ENCODE peak calls at places on chromosomes 12 and 14, in nine cellular contexts. F, D, N, U, X, H, Y, K and W are unnamed samples.

GRCh38 chr14:105313381-105314286 is 914 bp upstream of the PACS2 start:
- DNase-seq in K (peak), H (peak), U (peak), X (peak), Y (no peak), N (no peak), F (no peak), D (no peak), W (peak)

GRCh38 chr12:22255097-22255496 is 79.4 kb downstream of the ST8SIA1 start:
- DNase-seq in X (no peak), H (no peak), N (no peak), Y (peak), D (no peak), K (no peak), F (peak), U (no peak), W (no peak)

GRCh38 chr12:2633176-2633824 is 161.5 kb upstream of the FKBP4 start:
- DNase-seq in U (peak), K (no peak), H (no peak), N (no peak), Y (no peak), X (no peak), F (no peak), D (no peak), W (no peak)

GRCh38 chr12:109893250-109893995 is 6.7 kb upstream of the TCHP start:
- DNase-seq in U (no peak), H (no peak), K (no peak), X (no peak), F (no peak), N (no peak), Y (no peak), D (no peak), W (no peak)

GRCh38 chr12:8773456-8773855 is 49.0 kb upstream of the A2ML1 start:
- DNase-seq in K (no peak), D (no peak), N (no peak), Y (no peak), X (no peak), U (no peak), F (no peak), H (no peak), W (no peak)

GRCh38 chr14:72401632-72402428 is 469.6 kb downstream of the RGS6 start:
- DNase-seq in Y (peak), U (no peak), K (no peak), D (peak), X (no peak), H (no peak), N (no peak), F (no peak), W (no peak)

GRCh38 chr14:23146423-23146910 is 27.4 kb upstream of the CEBPE start:
- DNase-seq in D (no peak), K (no peak), X (no peak), F (no peak), U (no peak), N (no peak), H (no peak), Y (no peak), W (no peak)

GRCh38 chr12:16542586-16542985 is 63.4 kb downstream of the LMO3 start:
- DNase-seq in H (no peak), X (no peak), F (no peak), U (no peak), K (no peak), N (no peak), Y (no peak), D (no peak), W (no peak)

GRCh38 chr12:105580841-105581352 is 250.4 kb downstream of the C12orf75 start:
- DNase-seq in X (no peak), U (no peak), Y (no peak), H (no peak), D (no peak), K (no peak), F (no peak), N (peak), W (peak)

GRCh38 chr14:60356921-60357550 is 108.0 kb downstream of the PPM1A start:
- DNase-seq in U (no peak), K (no peak), Y (no peak), D (no peak), H (no peak), N (no peak), X (no peak), F (no peak), W (no peak)

GRCh38 chr12:6635856-6636521 is at the start of gene LPAR5:
- DNase-seq in U (no peak), N (no peak), X (no peak), F (peak), K (peak), D (peak), Y (peak), H (peak), W (peak)

GRCh38 chr14:80446356-80446755 is 235.1 kb upstream of the DIO2 start:
- DNase-seq in F (peak), D (no peak), Y (peak), K (no peak), U (no peak), X (no peak), N (no peak), H (no peak), W (no peak)

GRCh38 chr14:64763801-64764511 is 59.7 kb downstream of the PLEKHG3 start:
- DNase-seq in F (peak), D (no peak), H (peak), Y (peak), N (no peak), U (peak), X (peak), K (no peak), W (no peak)

GRCh38 chr14:68638817-68639517 is 153.9 kb downstream of the ZFP36L1 start:
- DNase-seq in U (peak), F (no peak), X (no peak), Y (no peak), K (no peak), D (no peak), H (no peak), N (no peak), W (peak)

GRCh38 chr12:56487448-56488040 is 417 bp downstream of the GLS2 start:
- DNase-seq in N (no peak), F (no peak), D (peak), Y (peak), X (peak), U (peak), K (peak), H (peak), W (peak)

GRCh38 chr14:69101331-69101826 is 51.5 kb downstream of the DCAF5 start:
- DNase-seq in N (no peak), F (peak), H (no peak), Y (peak), X (no peak), K (no peak), U (no peak), D (no peak), W (peak)

GRCh38 chr12:7433276-7433822 is 10.6 kb downstream of the CD163L1 start:
- DNase-seq in D (no peak), H (no peak), X (no peak), Y (peak), K (no peak), U (no peak), F (peak), N (no peak), W (no peak)

GRCh38 chr14:89578048-89578619 is 161.1 kb upstream of the FOXN3 start:
- DNase-seq in H (no peak), X (no peak), F (peak), Y (peak), U (no peak), K (no peak), D (no peak), N (no peak), W (no peak)

GRCh38 chr12:39892146-39892545 is 213.7 kb downstream of the SLC2A13 start:
- DNase-seq in U (no peak), N (no peak), Y (no peak), X (no peak), F (no peak), K (no peak), H (no peak), D (no peak), W (no peak)

GRCh38 chr12:110281549-110282342 is 699 bp downstream of the ATP2A2 start:
- DNase-seq in X (peak), Y (peak), F (no peak), K (peak), D (peak), H (peak), U (peak), N (peak), W (peak)

GRCh38 chr12:4780624-4781023 is 60.4 kb downstream of the GALNT8 start:
- DNase-seq in X (no peak), K (no peak), F (no peak), Y (no peak), U (no peak), D (no peak), N (no peak), H (no peak), W (no peak)

GRCh38 chr12:111056618-111057521 is 136.5 kb upstream of the MYL2 start:
- DNase-seq in U (peak), F (no peak), D (peak), N (no peak), K (no peak), Y (no peak), X (no peak), H (no peak), W (no peak)

GRCh38 chr14:36667679-36668078 is 6.0 kb downstream of the PAX9 start:
- DNase-seq in Y (no peak), H (no peak), N (no peak), U (no peak), F (no peak), K (no peak), X (no peak), D (no peak), W (no peak)

GRCh38 chr14:38012056-38012455 is 195.6 kb upstream of the SSTR1 start:
- DNase-seq in Y (no peak), X (no peak), K (no peak), N (no peak), U (no peak), F (no peak), H (no peak), D (no peak), W (no peak)

GRCh38 chr14:77208979-77209318 is 27.4 kb downstream of the TMEM63C start:
- DNase-seq in F (no peak), Y (no peak), K (no peak), N (no peak), H (no peak), U (no peak), X (no peak), D (no peak), W (no peak)

GRCh38 chr12:99111600-99111999 is 466.5 kb downstream of the APAF1 start:
- DNase-seq in Y (no peak), N (no peak), X (peak), D (no peak), F (no peak), U (no peak), H (no peak), K (no peak), W (no peak)

GRCh38 chr12:21773799-21774198 is 707 bp downstream of the KCNJ8 start:
- DNase-seq in N (no peak), X (no peak), D (no peak), Y (no peak), F (no peak), H (no peak), U (no peak), K (no peak), W (no peak)

GRCh38 chr14:89870335-89870734 is 84.2 kb downstream of the EFCAB11 start:
- DNase-seq in U (no peak), N (no peak), K (no peak), D (no peak), H (no peak), X (no peak), F (peak), Y (peak), W (no peak)

GRCh38 chr14:37091651-37092050 is 80.8 kb downstream of the SLC25A21 start:
- DNase-seq in X (no peak), Y (peak), N (no peak), D (no peak), U (no peak), K (no peak), H (no peak), F (peak), W (no peak)

GRCh38 chr12:16299403-16299802 is 21.9 kb upstream of the SLC15A5 start:
- DNase-seq in H (no peak), F (peak), K (no peak), U (no peak), X (no peak), N (no peak), Y (peak), D (no peak), W (peak)

GRCh38 chr14:29215853-29216252 is 449.3 kb downstream of the FOXG1 start:
- DNase-seq in H (no peak), X (no peak), U (no peak), D (no peak), Y (peak), F (peak), K (no peak), N (no peak), W (no peak)

GRCh38 chr14:37147310-37147875 is 25.0 kb downstream of the SLC25A21 start:
- DNase-seq in D (no peak), F (peak), Y (peak), X (no peak), N (no peak), U (no peak), K (no peak), H (no peak), W (no peak)

GRCh38 chr14:74148705-74149104 is 63.9 kb downstream of the LIN52 start:
- DNase-seq in N (no peak), D (no peak), K (no peak), H (no peak), X (no peak), Y (no peak), F (no peak), U (no peak), W (no peak)

GRCh38 chr12:46384451-46385301 is 12.1 kb upstream of the SLC38A2 start:
- DNase-seq in F (no peak), X (no peak), D (no peak), H (no peak), U (no peak), Y (peak), N (no peak), K (no peak), W (no peak)

GRCh38 chr14:61488417-61488816 is 167.0 kb downstream of the PRKCH start:
- DNase-seq in Y (no peak), K (no peak), X (no peak), U (no peak), N (no peak), D (no peak), H (no peak), F (no peak), W (no peak)

GRCh38 chr14:61491224-61491623 is 169.8 kb downstream of the PRKCH start:
- DNase-seq in Y (no peak), F (no peak), K (peak), N (no peak), H (no peak), U (no peak), X (no peak), D (no peak), W (no peak)

GRCh38 chr14:61489002-61489401 is 167.6 kb downstream of the PRKCH start:
- DNase-seq in F (no peak), Y (no peak), U (no peak), D (no peak), H (no peak), X (no peak), N (no peak), K (no peak), W (no peak)

GRCh38 chr14:61489932-61490331 is 168.6 kb downstream of the PRKCH start:
- DNase-seq in K (no peak), F (no peak), H (peak), X (no peak), N (peak), U (no peak), Y (peak), D (no peak), W (no peak)

DNA sequence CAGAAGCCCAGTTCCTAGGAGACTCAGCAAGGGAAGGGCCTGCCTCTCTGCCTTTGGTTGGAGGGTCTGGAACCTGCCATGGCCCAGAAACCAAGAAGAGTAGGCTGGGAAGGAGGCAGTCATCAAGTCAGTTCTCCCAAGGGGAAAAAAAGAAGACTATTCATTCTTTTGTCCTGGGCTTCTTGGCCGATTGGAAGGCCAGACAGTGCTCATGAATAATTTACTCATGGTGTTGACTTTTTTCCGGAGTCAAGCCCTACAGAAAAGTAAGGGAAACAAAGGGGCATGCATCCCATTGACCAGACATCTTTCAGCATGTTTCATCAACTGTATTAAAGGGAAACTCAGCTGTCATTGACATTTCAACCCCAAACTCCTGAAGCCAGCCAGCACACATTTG is 168.1 kb downstream of the PRKCH start:
- DNase-seq in X (no peak), H (no peak), N (no peak), F (no peak), Y (no peak), D (no peak), U (no peak), K (no peak), W (no peak)
- H3K27ac ChIP-seq in X (peak), H (peak), N (peak), F (no peak), Y (no peak), D (no peak), U (no peak), K (peak), W (peak)

GRCh38 chr12:52230364-52231281 is 2.4 kb upstream of the KRT7 start:
- DNase-seq in D (no peak), H (peak), Y (peak), U (peak), X (no peak), N (peak), K (peak), F (peak), W (no peak)
- H3K4me3 ChIP-seq in D (no peak), H (no peak), Y (no peak), U (no peak), X (no peak), N (no peak), K (no peak), F (peak), W (no peak)

GRCh38 chr14:30223966-30224365 is 296.3 kb upstream of the PRKD1 start:
- DNase-seq in H (peak), Y (peak), U (peak), K (peak), N (peak), D (no peak), X (no peak), F (no peak), W (no peak)

GRCh38 chr14:30227871-30228270 is 300.2 kb upstream of the PRKD1 start:
- DNase-seq in X (no peak), N (no peak), Y (peak), F (peak), H (no peak), U (no peak), K (peak), D (no peak), W (no peak)

GRCh38 chr14:30225171-30225570 is 297.5 kb upstream of the PRKD1 start:
- DNase-seq in F (no peak), X (no peak), N (no peak), U (no peak), D (no peak), H (no peak), K (no peak), Y (no peak), W (no peak)

GRCh38 chr14:30230719-30231118 is 303.1 kb upstream of the PRKD1 start:
- DNase-seq in X (no peak), Y (no peak), H (no peak), F (no peak), N (no peak), K (no peak), D (no peak), U (no peak), W (no peak)

DNA sequence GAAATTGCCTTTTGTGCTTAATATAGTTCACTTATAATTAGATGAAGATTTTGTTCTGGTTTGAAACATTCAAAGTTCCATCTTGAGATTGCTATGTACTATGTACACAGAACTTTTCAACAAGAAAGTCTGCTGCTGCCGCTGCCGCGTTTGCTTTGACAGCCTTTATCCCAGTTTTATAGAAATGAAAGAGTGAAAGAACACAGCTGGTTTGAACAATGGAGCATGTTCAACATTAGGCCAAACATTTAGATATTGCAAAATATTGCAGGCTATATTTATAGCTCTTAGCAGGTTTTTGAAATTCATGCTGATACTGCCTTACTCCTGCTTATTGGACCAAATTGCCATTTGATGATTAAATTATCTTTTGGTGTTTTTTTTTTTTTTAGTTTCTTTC is 299.8 kb upstream of the PRKD1 start:
- DNase-seq in Y (no peak), F (no peak), X (no peak), K (peak), D (no peak), U (no peak), H (no peak), N (no peak), W (no peak)
- H3K27ac ChIP-seq in Y (peak), F (no peak), X (no peak), K (peak), D (no peak), U (peak), H (no peak), N (no peak), W (no peak)

GRCh38 chr12:113077057-113077858 is 20.7 kb downstream of the DTX1 start:
- DNase-seq in U (no peak), N (no peak), H (no peak), D (no peak), Y (no peak), X (no peak), F (no peak), K (no peak), W (no peak)

GRCh38 chr12:113075137-113075683 is 18.7 kb downstream of the DTX1 start:
- DNase-seq in U (no peak), K (peak), N (no peak), F (no peak), Y (no peak), D (no peak), X (no peak), H (no peak), W (no peak)

GRCh38 chr12:113081785-113082296 is 25.3 kb downstream of the DTX1 start:
- DNase-seq in K (no peak), D (no peak), Y (no peak), N (no peak), X (no peak), H (no peak), F (no peak), U (no peak), W (no peak)

GRCh38 chr12:113080692-113081091 is 24.2 kb downstream of the DTX1 start:
- DNase-seq in K (no peak), N (no peak), F (no peak), Y (no peak), U (no peak), D (no peak), H (no peak), X (no peak), W (no peak)

DNA sequence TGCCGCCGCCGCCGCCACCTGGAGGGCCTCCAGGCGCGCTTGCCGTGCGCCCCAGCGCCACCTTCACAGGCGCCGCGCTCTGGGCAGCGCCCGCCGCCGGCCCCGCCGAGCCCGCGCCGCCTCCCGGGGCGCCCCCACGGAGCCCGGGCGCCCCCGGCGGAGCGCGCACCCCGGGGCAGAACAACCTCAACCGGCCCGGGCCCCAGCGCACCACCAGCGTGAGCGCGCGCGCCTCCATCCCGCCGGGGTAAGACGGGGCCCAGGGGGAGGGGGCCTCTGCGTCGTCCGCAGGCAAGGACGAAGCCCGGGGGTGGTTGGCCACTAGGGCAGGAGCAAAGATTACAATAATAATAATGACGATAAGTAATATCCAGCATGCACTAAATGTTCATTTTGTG is 21.3 kb downstream of the DTX1 start:
- DNase-seq in K (no peak), H (no peak), N (no peak), X (no peak), Y (no peak), D (no peak), F (no peak), U (no peak), W (no peak)
- H3K4me3 ChIP-seq in K (no peak), H (no peak), N (no peak), X (no peak), Y (no peak), D (no peak), F (no peak), U (no peak), W (no peak)